ENCODE peak calls at places on chromosomes 12 and 14, in seven cellular contexts. P is mesendoderm, Y is H9, L is H1, B is IMR-90, Z is neuronal stem cell, H is trophoblast cell. O is an unnamed sample.

GRCh38 chr12:25935355-25936144 is 22.9 kb upstream of the RASSF8 start:
- DNase-seq in P (no peak), Y (no peak), L (no peak), B (no peak), Z (no peak), H (peak), O (no peak)

GRCh38 chr12:57119294-57119693 is 8.1 kb upstream of the STAT6 start:
- DNase-seq in P (no peak), Y (no peak), L (no peak), B (no peak), Z (no peak), H (no peak), O (no peak)

GRCh38 chr14:22852599-22852939 is 16.2 kb downstream of the MMP14 start:
- DNase-seq in P (no peak), Y (no peak), L (no peak), B (no peak), Z (no peak), H (no peak), O (no peak)

GRCh38 chr14:94269156-94269555 is 23.9 kb downstream of the SERPINA10 start:
- DNase-seq in P (peak), Y (no peak), L (no peak), B (no peak), Z (no peak), H (no peak), O (no peak)

GRCh38 chr12:8088574-8088973 is 6.5 kb downstream of the NECAP1 start:
- DNase-seq in P (no peak), Y (no peak), L (no peak), B (no peak), Z (no peak), H (no peak), O (no peak)

GRCh38 chr12:12506541-12506940 is 56.1 kb downstream of the DUSP16 start:
- DNase-seq in P (peak), Y (no peak), L (no peak), B (peak), Z (no peak), H (no peak), O (peak)

GRCh38 chr14:95635051-95635450 is 51.2 kb upstream of the TCL1B start:
- DNase-seq in P (peak), Y (no peak), L (no peak), B (no peak), Z (no peak), H (peak), O (no peak)

GRCh38 chr12:93657076-93657475 is 20.1 kb upstream of the CRADD start:
- DNase-seq in P (no peak), Y (no peak), L (no peak), B (peak), Z (no peak), H (no peak), O (no peak)

GRCh38 chr12:112386726-112387125 is 4.5 kb upstream of the HECTD4 start:
- DNase-seq in P (no peak), Y (no peak), L (no peak), B (peak), Z (no peak), H (no peak), O (peak)

GRCh38 chr12:131159660-131160059 is 206.0 kb downstream of the ADGRD1 start:
- DNase-seq in P (peak), Y (peak), L (peak), B (no peak), Z (no peak), H (no peak), O (no peak)

GRCh38 chr12:54215990-54216579 is 27.3 kb upstream of the SMUG1 start:
- DNase-seq in P (peak), Y (peak), L (no peak), B (no peak), Z (no peak), H (no peak), O (no peak)

GRCh38 chr12:32891956-32892355 is 4.6 kb downstream of the PKP2 start:
- DNase-seq in P (peak), Y (peak), L (no peak), B (no peak), Z (peak), H (peak), O (peak)

GRCh38 chr12:105850103-105850968 is 288.4 kb downstream of the NUAK1 start:
- DNase-seq in P (peak), Y (no peak), L (no peak), B (no peak), Z (no peak), H (peak), O (no peak)

GRCh38 chr14:98304574-98304973 is 967.4 kb downstream of the BCL11B start:
- DNase-seq in P (no peak), Y (no peak), L (no peak), B (no peak), Z (no peak), H (no peak), O (no peak)

GRCh38 chr12:85445060-85445938 is 165.3 kb downstream of the ALX1 start:
- DNase-seq in P (peak), Y (no peak), L (no peak), B (no peak), Z (no peak), H (no peak), O (no peak)

GRCh38 chr12:109302358-109302757 is 6.7 kb downstream of the FOXN4 start:
- DNase-seq in P (no peak), Y (no peak), L (no peak), B (no peak), Z (no peak), H (no peak), O (no peak)

GRCh38 chr12:29054790-29055663 is 94.1 kb upstream of the FAR2 start:
- DNase-seq in P (no peak), Y (no peak), L (no peak), B (no peak), Z (no peak), H (no peak), O (peak)

GRCh38 chr12:110992909-110993308 is 72.5 kb upstream of the MYL2 start:
- DNase-seq in P (no peak), Y (no peak), L (no peak), B (no peak), Z (no peak), H (no peak), O (no peak)

GRCh38 chr12:108831309-108831991 is 25.9 kb downstream of the SSH1 start:
- DNase-seq in P (no peak), Y (no peak), L (no peak), B (no peak), Z (no peak), H (no peak), O (no peak)

GRCh38 chr12:49279706-49280159 is 14.9 kb downstream of the TUBA1C start:
- DNase-seq in P (peak), Y (peak), L (no peak), B (no peak), Z (no peak), H (peak), O (peak)

GRCh38 chr14:91369628-91370445 is 47.8 kb downstream of the CCDC88C start:
- DNase-seq in P (no peak), Y (no peak), L (no peak), B (no peak), Z (no peak), H (peak), O (no peak)

GRCh38 chr12:24754690-24755638 is 193.9 kb downstream of the BCAT1 start:
- DNase-seq in P (peak), Y (no peak), L (no peak), B (peak), Z (no peak), H (peak), O (peak)

GRCh38 chr12:132955933-132956725 is at the start of gene ZNF605:
- DNase-seq in P (peak), Y (peak), L (peak), B (peak), Z (peak), H (peak), O (peak)
- H3K4ac ChIP-seq in P (peak), Y (no peak), L (no peak), B (peak), Z (no peak), H (peak), O (peak)

DNA sequence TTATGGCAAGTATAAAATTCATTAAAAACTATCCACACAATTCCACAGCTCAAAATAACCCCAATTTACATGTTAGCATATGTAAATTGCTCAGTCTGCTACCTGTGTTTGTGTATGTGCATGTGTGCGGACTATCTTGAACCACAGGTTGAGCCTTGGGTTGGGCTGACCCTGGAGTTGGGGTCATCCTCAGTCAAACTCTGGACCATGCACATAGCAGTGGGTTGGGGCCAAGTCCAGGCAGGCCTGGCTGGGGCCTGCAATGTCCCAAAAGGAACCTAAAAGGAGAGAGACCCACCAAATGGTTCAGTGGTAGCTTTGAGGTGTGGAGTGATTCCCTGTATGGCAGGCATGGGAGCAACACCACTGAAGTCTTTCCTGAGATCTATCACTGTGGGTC is 156.1 kb downstream of the FOXN3 start:
- DNase-seq in P (no peak), Y (no peak), L (no peak), B (no peak), Z (no peak), H (no peak), O (no peak)
- H3K4ac ChIP-seq in P (no peak), Y (no peak), L (no peak), B (no peak), Z (no peak), H (peak), O (no peak)

GRCh38 chr12:44774815-44775411 is 101.2 kb downstream of the NELL2 start:
- DNase-seq in P (peak), Y (peak), L (peak), B (peak), Z (peak), H (peak), O (peak)

GRCh38 chr12:44775916-44776315 is 100.2 kb downstream of the NELL2 start:
- DNase-seq in P (no peak), Y (no peak), L (no peak), B (no peak), Z (peak), H (peak), O (no peak)

GRCh38 chr12:44780221-44780770 is 95.8 kb downstream of the NELL2 start:
- DNase-seq in P (no peak), Y (no peak), L (no peak), B (no peak), Z (no peak), H (no peak), O (no peak)

GRCh38 chr12:44779766-44780165 is 96.3 kb downstream of the NELL2 start:
- DNase-seq in P (no peak), Y (no peak), L (no peak), B (no peak), Z (no peak), H (peak), O (no peak)
- H3K4ac ChIP-seq in P (no peak), Y (no peak), L (no peak), B (no peak), Z (no peak), H (no peak), O (no peak)

GRCh38 chr14:52080171-52080800 is 11.4 kb upstream of the NID2 start:
- DNase-seq in P (no peak), Y (no peak), L (no peak), B (peak), Z (no peak), H (peak), O (peak)

GRCh38 chr14:52079239-52079956 is 10.5 kb upstream of the NID2 start:
- DNase-seq in P (peak), Y (no peak), L (no peak), B (peak), Z (no peak), H (peak), O (peak)

GRCh38 chr14:52082903-52083302 is 14.0 kb upstream of the NID2 start:
- DNase-seq in P (no peak), Y (no peak), L (no peak), B (no peak), Z (no peak), H (no peak), O (peak)

GRCh38 chr14:52081964-52082363 is 13.1 kb upstream of the NID2 start:
- DNase-seq in P (no peak), Y (no peak), L (no peak), B (no peak), Z (no peak), H (no peak), O (no peak)

GRCh38 chr14:52080817-52081755 is 12.2 kb upstream of the NID2 start:
- DNase-seq in P (peak), Y (no peak), L (no peak), B (peak), Z (no peak), H (peak), O (peak)
- H3K4ac ChIP-seq in P (no peak), Y (no peak), L (no peak), B (peak), Z (no peak), H (no peak), O (no peak)

GRCh38 chr14:24042733-24043132 is 9.1 kb upstream of the CARMIL3 start:
- DNase-seq in P (no peak), Y (no peak), L (no peak), B (no peak), Z (no peak), H (no peak), O (no peak)

GRCh38 chr14:24032727-24033418 is 18.9 kb upstream of the CARMIL3 start:
- DNase-seq in P (no peak), Y (no peak), L (no peak), B (peak), Z (no peak), H (peak), O (peak)

GRCh38 chr14:24040692-24041091 is 11.1 kb upstream of the CARMIL3 start:
- DNase-seq in P (no peak), Y (no peak), L (no peak), B (no peak), Z (no peak), H (no peak), O (no peak)

DNA sequence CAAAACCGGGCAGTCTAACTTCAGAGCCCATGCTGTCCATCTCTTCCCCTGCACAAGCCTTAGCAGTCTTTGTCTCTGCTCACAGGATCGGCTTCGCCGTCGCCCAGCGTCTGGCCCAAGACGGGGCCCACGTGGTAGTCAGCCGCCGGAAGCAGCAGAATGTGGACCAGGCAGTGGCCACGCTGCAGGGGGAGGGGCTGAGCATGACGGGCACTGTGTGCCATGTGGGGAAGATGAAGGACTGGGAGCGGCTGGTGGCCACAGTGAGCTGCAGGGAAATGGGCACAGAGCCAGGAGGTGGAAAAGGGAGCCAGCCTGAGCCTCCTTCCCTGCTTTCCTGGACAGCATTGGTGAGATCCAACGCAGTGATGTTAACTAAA is 14.2 kb upstream of the CARMIL3 start:
- DNase-seq in P (no peak), Y (no peak), L (no peak), B (no peak), Z (no peak), H (no peak), O (no peak)
- H3K4ac ChIP-seq in P (no peak), Y (no peak), L (no peak), B (no peak), Z (no peak), H (no peak), O (no peak)

O was measured in mesenchymal stem cell.